ENCODE peak calls at places on chromosomes 13 and 19, in nine cellular contexts. V, U, Y, Z, I, A, R, C and O are unnamed samples.

GRCh38 chr13:98033277-98034247 is 80.1 kb downstream of the IPO5 start:
- DNase-seq in U (peak; percentile 16), I (no peak), R (peak; percentile 47), A (peak; percentile 38), C (peak; percentile 44), Y (no peak), Z (no peak), V (no peak), O (no peak)

GRCh38 chr19:18401580-18402112 is 4.2 kb upstream of the LRRC25 start:
- DNase-seq in U (no peak), R (peak; percentile 49), A (peak; percentile 66), Y (no peak), Z (no peak), C (peak; percentile 69), I (no peak), V (no peak), O (peak; percentile 63)

GRCh38 chr13:114237415-114238112 is 2.9 kb downstream of the CDC16 start:
- DNase-seq in A (no peak), Z (no peak), Y (no peak), U (no peak), I (no peak), R (no peak), C (no peak), V (no peak), O (no peak)

GRCh38 chr19:52066258-52066866 is 17.7 kb upstream of the ZNF432 start:
- DNase-seq in Y (no peak), Z (no peak), A (no peak), R (no peak), V (no peak), I (no peak), C (no peak), U (no peak), O (no peak)

GRCh38 chr19:13103961-13104847 is 1.5 kb upstream of the LYL1 start:
- DNase-seq in I (no peak), Z (peak; percentile 83), U (no peak), A (peak; percentile 85), R (no peak), Y (no peak), C (no peak), V (peak; percentile 49), O (peak; percentile 79)

GRCh38 chr13:111110054-111110453 is 5.1 kb upstream of the ARHGEF7 start:
- DNase-seq in R (no peak), C (no peak), A (no peak), V (no peak), I (no peak), U (no peak), Z (no peak), Y (no peak), O (no peak)

GRCh38 chr13:60463787-60464186 is 66.8 kb downstream of the TDRD3 start:
- DNase-seq in Z (no peak), C (no peak), I (no peak), V (no peak), U (no peak), A (no peak), Y (no peak), R (no peak), O (no peak)

GRCh38 chr19:3544742-3545668 is 6.0 kb downstream of the TEKTIP1 start:
- DNase-seq in A (peak; percentile 64), I (peak; percentile 62), C (peak; percentile 26), Z (peak; percentile 68), Y (no peak), R (no peak), U (no peak), V (peak; percentile 72), O (peak; percentile 71)

GRCh38 chr13:21735621-21736401 is 64.9 kb downstream of the FGF9 start:
- DNase-seq in Z (peak; percentile 50), V (no peak), C (no peak), I (no peak), U (no peak), Y (no peak), R (no peak), A (peak; percentile 22), O (peak; percentile 24)

GRCh38 chr13:39329182-39329639 is 273.8 kb downstream of the LHFPL6 start:
- DNase-seq in R (peak; percentile 3), V (no peak), C (no peak), Y (no peak), I (no peak), Z (no peak), U (no peak), A (no peak), O (no peak)

GRCh38 chr13:99686944-99687382 is 185.7 kb downstream of the TM9SF2 start:
- DNase-seq in U (no peak), A (no peak), Y (no peak), R (no peak), C (no peak), V (no peak), I (no peak), Z (no peak), O (no peak)

GRCh38 chr13:107339209-107339608 is 771.3 kb upstream of the ARGLU1 start:
- DNase-seq in C (peak; percentile 69), Z (no peak), A (no peak), Y (no peak), U (no peak), I (no peak), R (peak; percentile 47), V (no peak), O (no peak)

GRCh38 chr19:55687281-55688172 is 12.5 kb downstream of the EPN1 start:
- DNase-seq in V (no peak), A (no peak), I (no peak), Y (no peak), Z (peak; percentile 16), R (no peak), U (no peak), C (no peak), O (peak; percentile 13)
- H3K4me1 ChIP-seq in V (no peaks in the 10 kb centered on the region), A (peaks cover 13% of the 10 kb centered on the region), I (no peaks in the 10 kb centered on the region), Y (no peaks in the 10 kb centered on the region), Z (no peaks in the 10 kb centered on the region), R (no peaks in the 10 kb centered on the region), U (no peaks in the 10 kb centered on the region), C (no peaks in the 10 kb centered on the region), O (peaks cover 36% of the 10 kb centered on the region)

GRCh38 chr19:38647368-38647965 is at the start of gene ACTN4:
- DNase-seq in V (peak; percentile 100), Z (peak; percentile 99), C (peak; percentile 94), R (peak; percentile 92), Y (peak; percentile 89), I (peak; percentile 100), A (peak; percentile 99), U (peak; percentile 92), O (peak; percentile 100)

GRCh38 chr19:38650180-38650775 is 2.8 kb downstream of the ACTN4 start:
- DNase-seq in Y (no peak), I (no peak), Z (peak; percentile 38), R (no peak), V (no peak), A (no peak), C (no peak), U (no peak), O (no peak)

GRCh38 chr19:38647966-38648788 is 728 bp downstream of the ACTN4 start:
- DNase-seq in Y (no peak), R (no peak), U (no peak), V (no peak), C (no peak), A (no peak), Z (no peak), I (no peak), O (no peak)

GRCh38 chr19:38649305-38650179 is 2.1 kb downstream of the ACTN4 start:
- DNase-seq in A (no peak), C (no peak), Z (peak; percentile 38), U (no peak), Y (no peak), R (no peak), V (no peak), I (no peak), O (no peak)

GRCh38 chr19:38648789-38649304 is 1.4 kb downstream of the ACTN4 start:
- DNase-seq in V (no peak), A (no peak), Z (no peak), Y (no peak), R (no peak), C (no peak), I (no peak), U (no peak), O (no peak)
- H3K4me1 ChIP-seq in V (peaks cover 30% of the 10 kb centered on the region), A (peaks cover 50% of the 10 kb centered on the region), Z (peaks cover 48% of the 10 kb centered on the region), Y (peaks cover 41% of the 10 kb centered on the region), R (peaks cover 19% of the 10 kb centered on the region), C (peaks cover 26% of the 10 kb centered on the region), I (peaks cover 23% of the 10 kb centered on the region), U (peaks cover 66% of the 10 kb centered on the region), O (peaks cover 70% of the 10 kb centered on the region)

GRCh38 chr19:35431147-35431807 is 16.8 kb upstream of the FFAR2 start:
- DNase-seq in U (no peak), A (no peak), C (no peak), R (no peak), Y (no peak), I (no peak), Z (no peak), V (no peak), O (no peak)
- H3K4me1 ChIP-seq in U (peaks cover 6% of the 10 kb centered on the region), A (peaks cover 24% of the 10 kb centered on the region), C (no peaks in the 10 kb centered on the region), R (no peaks in the 10 kb centered on the region), Y (no peaks in the 10 kb centered on the region), I (peaks cover 2% of the 10 kb centered on the region), Z (peaks cover 21% of the 10 kb centered on the region), V (peaks cover 5% of the 10 kb centered on the region), O (peaks cover 26% of the 10 kb centered on the region)

GRCh38 chr13:73985789-73986188 is 148.4 kb downstream of the KLF12 start:
- DNase-seq in A (no peak), I (no peak), C (no peak), Z (no peak), V (no peak), Y (no peak), R (no peak), U (no peak), O (no peak)

GRCh38 chr13:73983109-73983508 is 151.1 kb downstream of the KLF12 start:
- DNase-seq in C (no peak), R (no peak), I (no peak), V (no peak), A (peak; percentile 18), Z (peak; percentile 85), U (no peak), Y (no peak), O (no peak)

GRCh38 chr13:73987618-73988017 is 146.6 kb downstream of the KLF12 start:
- DNase-seq in I (no peak), R (no peak), A (no peak), Z (no peak), C (no peak), V (no peak), U (no peak), Y (no peak), O (no peak)

GRCh38 chr13:73984201-73984600 is 150.0 kb downstream of the KLF12 start:
- DNase-seq in Z (peak; percentile 71), V (no peak), A (peak; percentile 51), R (no peak), C (no peak), Y (no peak), I (no peak), U (no peak), O (peak; percentile 38)

DNA sequence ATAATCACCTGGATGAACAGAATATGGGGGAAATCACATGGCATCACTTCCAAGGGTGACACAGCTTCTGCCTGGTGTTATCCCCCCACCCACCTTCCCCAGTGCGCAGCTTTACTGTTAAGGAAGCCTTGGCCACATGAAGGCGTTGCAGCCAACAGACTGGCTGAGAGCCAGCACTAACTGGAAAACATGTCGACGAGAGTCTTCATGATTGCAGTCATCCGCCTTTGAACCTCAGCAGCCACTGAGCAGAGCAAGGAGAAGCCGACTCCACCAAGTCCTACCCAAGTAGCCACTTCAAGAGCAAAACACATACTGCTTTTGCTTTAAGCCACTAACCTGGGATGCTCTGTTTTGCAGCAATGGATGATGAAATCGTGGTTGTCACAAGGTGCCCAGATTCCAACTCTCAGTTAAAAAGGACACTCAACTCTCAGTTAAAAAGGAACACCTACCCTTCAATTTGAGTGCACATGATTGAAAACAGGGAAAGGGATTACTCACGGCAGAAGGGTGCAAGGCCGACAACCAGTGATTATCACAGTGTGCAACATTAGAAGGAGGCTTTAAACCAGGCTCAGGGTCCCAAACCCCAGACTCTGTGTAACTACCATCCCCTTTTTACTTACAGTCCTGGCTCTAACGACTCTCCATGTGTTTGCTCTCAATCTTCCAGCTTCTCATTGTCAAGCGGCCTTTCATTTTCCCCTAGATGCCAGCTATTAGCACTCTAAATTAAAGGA is 149.1 kb downstream of the KLF12 start:
- DNase-seq in Z (peak; percentile 59), Y (no peak), V (peak; percentile 25), C (no peak), R (no peak), A (peak; percentile 29), I (peak; percentile 51), U (no peak), O (peak; percentile 17)
- H3K4me1 ChIP-seq in Z (peaks cover 44% of the 10 kb centered on the region), Y (peaks cover 10% of the 10 kb centered on the region), V (peaks cover 69% of the 10 kb centered on the region), C (peaks cover 2% of the 10 kb centered on the region), R (no peaks in the 10 kb centered on the region), A (peaks cover 55% of the 10 kb centered on the region), I (peaks cover 53% of the 10 kb centered on the region), U (no peaks in the 10 kb centered on the region), O (peaks cover 72% of the 10 kb centered on the region)